ENCODE peak calls at places on chromosome 7, in four cellular contexts. S is H9, C is IMR-90, P is neuronal stem cell. Z is an unnamed sample.

GRCh38 chr7:81484266-81484665 is 285.6 kb downstream of the HGF start:
- DNase-seq in C (peak; percentile 86), S (peak; percentile 39), P (no peak), Z (peak; percentile 2)

GRCh38 chr7:112546723-112547513 is 66.1 kb downstream of the LSMEM1 start:
- DNase-seq in C (peak; percentile 5), P (no peak), S (peak; percentile 62), Z (no peak)

GRCh38 chr7:157888579-157888978 is 551.8 kb downstream of the DNAJB6 start:
- DNase-seq in S (no peak), C (no peak), P (no peak), Z (no peak)

GRCh38 chr7:7564323-7564780 is 2.3 kb upstream of the MIOS start:
- DNase-seq in C (peak; percentile 76), P (no peak), S (no peak), Z (peak; percentile 98)

GRCh38 chr7:117188949-117189348 is 133.9 kb downstream of the WNT2 start:
- DNase-seq in P (no peak), S (no peak), C (peak; percentile 52), Z (peak; percentile 32)

GRCh38 chr7:128974241-128974934 is 36.7 kb downstream of the IRF5 start:
- DNase-seq in S (no peak), P (no peak), C (peak; percentile 45), Z (peak; percentile 78)

GRCh38 chr7:116687801-116688201 is 15.8 kb downstream of the MET start:
- DNase-seq in S (no peak), P (peak; percentile 15), C (peak; percentile 83), Z (peak; percentile 29)

GRCh38 chr7:115662120-115662519 is 368.4 kb downstream of the TFEC start:
- DNase-seq in C (peak; percentile 43), P (no peak), S (no peak), Z (no peak)

GRCh38 chr7:90994121-90994520 is 270.1 kb upstream of the FZD1 start:
- DNase-seq in S (no peak), C (peak; percentile 16), P (no peak), Z (no peak)

GRCh38 chr7:135745702-135746312 is 2.8 kb downstream of the FAM180A start:
- DNase-seq in C (peak; percentile 99), S (no peak), P (no peak), Z (no peak)

GRCh38 chr7:40282858-40283257 is 148.1 kb downstream of the SUGCT start:
- DNase-seq in C (no peak), P (no peak), S (no peak), Z (no peak)

GRCh38 chr7:67738-68395 is 124.5 kb upstream of the FAM20C start:
- DNase-seq in C (peak; percentile 29), P (no peak), S (no peak), Z (no peak)

GRCh38 chr7:116902811-116903210 is 40.4 kb downstream of the CAPZA2 start:
- DNase-seq in P (no peak), C (no peak), S (no peak), Z (no peak)

GRCh38 chr7:106039486-106040060 is 72.5 kb downstream of the SYPL1 start:
- DNase-seq in P (no peak), C (peak; percentile 92), S (peak; percentile 67), Z (no peak)

GRCh38 chr7:132256721-132257212 is 319.5 kb downstream of the PLXNA4 start:
- DNase-seq in S (no peak), C (no peak), P (no peak), Z (no peak)

GRCh38 chr7:77831481-77831880 is 32.9 kb downstream of the PHTF2 start:
- DNase-seq in C (no peak), P (no peak), S (no peak), Z (no peak)

GRCh38 chr7:157855452-157856213 is 518.8 kb downstream of the DNAJB6 start:
- DNase-seq in P (no peak), C (no peak), S (no peak), Z (no peak)

GRCh38 chr7:154842608-154843007 is 160.3 kb downstream of the PAXIP1 start:
- DNase-seq in C (no peak), S (no peak), P (no peak), Z (peak; percentile 64)

GRCh38 chr7:99209781-99210180 is 1.9 kb upstream of the KPNA7 start:
- DNase-seq in S (no peak), C (no peak), P (no peak), Z (peak; percentile 23)
- H2BK120ac ChIP-seq in S (no peak overlapping the region), C (no peak overlapping the region), P (no peak overlapping the region), Z (no peak overlapping the region)

GRCh38 chr7:49020145-49020544 is 95.8 kb downstream of the CDC14C start:
- DNase-seq in C (no peak), P (no peak), S (no peak), Z (no peak)

GRCh38 chr7:49022448-49022847 is 98.1 kb downstream of the CDC14C start:
- DNase-seq in P (no peak), C (no peak), S (no peak), Z (no peak)

DNA sequence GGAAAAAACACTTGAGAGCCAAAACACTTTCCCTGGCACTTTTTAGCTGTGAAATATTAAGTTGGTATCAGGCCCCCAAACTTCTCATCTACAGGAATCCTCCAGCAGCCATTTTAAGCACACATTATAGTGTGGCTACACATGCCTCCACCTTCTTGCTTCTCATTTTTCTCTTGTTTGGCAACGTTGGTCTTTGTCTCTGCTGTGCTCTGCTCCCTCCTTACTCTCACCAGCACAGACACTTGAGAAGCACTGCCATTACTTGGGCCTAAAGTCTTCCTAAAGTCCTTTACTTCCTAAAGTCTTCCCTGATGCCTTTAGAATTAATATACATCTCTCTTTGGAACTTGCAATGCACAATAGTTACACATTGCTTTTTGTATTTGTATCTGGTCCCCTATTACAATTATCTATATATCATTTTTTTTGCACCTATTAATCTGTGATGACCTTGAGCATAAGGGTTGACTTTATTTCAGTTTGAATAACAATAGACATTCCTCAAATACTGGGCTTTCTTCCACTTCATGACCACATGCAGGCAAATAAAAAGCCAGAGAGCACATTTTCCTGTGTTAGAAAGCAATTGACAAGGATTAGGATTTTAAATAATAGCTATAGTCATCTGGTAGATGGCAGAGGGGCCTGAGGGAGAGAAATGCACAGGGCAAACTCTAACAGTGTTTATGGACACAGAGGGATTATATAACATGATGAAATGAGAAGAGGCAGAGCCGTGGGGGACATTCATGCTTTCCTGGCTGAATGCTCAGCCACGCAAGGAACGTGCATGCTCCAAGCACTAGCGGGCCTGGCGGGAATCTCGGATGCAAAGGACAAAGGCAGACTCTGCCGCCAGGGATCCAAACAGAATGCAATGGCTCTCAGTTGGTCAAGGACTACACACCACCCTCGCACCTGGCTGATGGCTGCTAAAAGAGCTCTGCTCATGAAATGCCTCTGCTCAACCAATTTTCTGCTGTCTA is 99.3 kb downstream of the CDC14C start:
- DNase-seq in C (no peak), P (peak; percentile 32), S (peak; percentile 53), Z (no peak)
- H3K4ac ChIP-seq in C (no peak overlapping the region), P (no peak overlapping the region), S (no peak overlapping the region), Z (no peak overlapping the region)

DNA sequence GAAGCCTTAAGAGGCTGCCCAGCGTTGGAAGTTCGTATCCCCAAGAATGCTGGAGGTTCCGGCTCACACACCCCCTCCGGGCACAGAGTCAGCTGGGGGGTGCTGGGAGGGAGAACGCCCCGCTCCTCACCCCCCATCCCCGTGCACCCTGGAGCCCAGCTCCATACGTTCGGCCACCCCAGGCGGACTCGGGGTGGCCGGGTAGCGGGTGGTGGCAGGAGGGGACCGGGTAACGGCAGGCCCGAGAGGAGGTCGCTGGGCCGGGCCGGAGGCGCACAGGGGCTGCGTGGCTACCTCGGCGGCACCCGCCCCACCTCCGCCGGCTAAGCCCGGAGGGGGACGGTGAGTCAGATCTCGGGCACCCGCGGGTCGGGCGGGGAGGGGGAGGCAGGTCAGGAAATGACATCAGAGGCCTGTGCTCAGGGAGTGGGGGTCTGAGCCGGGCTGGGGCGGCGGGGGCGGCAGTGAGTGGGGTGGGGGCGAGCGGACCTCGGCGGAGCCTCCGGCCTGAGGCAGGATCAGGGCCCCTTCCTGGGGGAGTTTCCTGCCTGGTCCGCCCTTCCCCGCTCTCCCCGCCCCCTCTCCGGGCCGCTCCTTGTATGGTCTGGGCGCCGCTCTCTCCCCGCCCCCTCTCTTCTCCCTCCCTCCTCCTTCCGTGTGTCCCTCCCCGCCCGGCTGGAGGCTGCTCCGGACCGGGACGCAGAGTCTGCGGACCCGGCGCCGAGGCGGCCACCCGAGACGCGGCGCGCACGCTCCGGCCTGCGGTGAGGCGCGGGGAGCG is at the start of gene ZYX:
- DNase-seq in S (peak; percentile 96), C (peak; percentile 95), P (peak; percentile 87), Z (peak; percentile 95)
- H2BK5ac ChIP-seq in S (no peak within 1 kb of the TSS), C (peak within 1 kb of the TSS; percentile 96), P (peak within 1 kb of the TSS; percentile 98), Z (peak within 1 kb of the TSS; percentile 100)

GRCh38 chr7:142698429-142698828 is 50.8 kb upstream of the PRSS1 start:
- DNase-seq in C (no peak), P (no peak), S (no peak), Z (no peak)
- H2BK120ac ChIP-seq in C (no peak overlapping the region), P (no peak overlapping the region), S (no peak overlapping the region), Z (no peak overlapping the region)

DNA sequence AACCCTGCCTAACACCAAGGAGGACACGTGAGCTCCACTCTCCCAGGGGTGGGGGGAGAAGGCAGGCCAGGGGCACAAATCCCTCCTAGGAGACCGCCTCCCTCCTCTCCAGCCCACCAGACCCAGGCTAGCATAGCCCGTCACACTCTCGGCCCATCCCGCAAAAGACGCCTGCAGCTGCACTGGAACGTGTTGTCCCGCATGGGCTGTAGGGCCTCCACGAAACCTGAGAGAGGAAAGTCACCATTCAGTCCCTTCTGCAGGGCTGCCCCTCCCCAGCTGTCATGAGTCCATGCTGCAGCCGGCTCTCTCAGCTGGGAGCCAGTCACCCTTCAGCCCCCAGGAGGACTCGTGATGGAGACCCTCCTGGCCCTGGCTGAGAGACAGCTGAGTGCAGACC is 126.2 kb downstream of the MAD1L1 start:
- DNase-seq in P (no peak), S (no peak), C (no peak), Z (no peak)
- H3K4ac ChIP-seq in P (no peak overlapping the region), S (no peak overlapping the region), C (peak overlapping the region; percentile 59), Z (no peak overlapping the region)

GRCh38 chr7:101957733-101958525 is 140.5 kb downstream of the CUX1 start:
- DNase-seq in C (no peak), P (no peak), S (no peak), Z (no peak)
- H2BK5ac ChIP-seq in C (no peak overlapping the region), P (no peak overlapping the region), S (no peak overlapping the region), Z (no peak overlapping the region)